ENCODE peak calls at places on chromosomes 2 and 18, in eight cellular contexts. L is frontal cortex; F is GM20000; K is T-helper 1 cell; P is glutamatergic neuron; G is dermis blood vessel endothelial cell; R is EH; S is stimulated activated naive B cell treated with anti-CD40 and anti-IgM and Interleukin-4, amounts not matched to agents 10 μg/mL and 1 μg/mL and 100 μg/mL, for 72 hours. N is an unnamed sample.

GRCh38 chr2:223786236-223786635 is 51.1 kb downstream of the AP1S3 start:
- DNase-seq in P (no peak), S (no peak), K (no peak), G (no peak), F (no peak), L (no peak), R (no peak), N (no peak)

GRCh38 chr18:32446780-32447179 is 23.9 kb downstream of the GAREM1 start:
- DNase-seq in G (no peak), L (no peak), F (no peak), K (no peak), R (no peak), S (no peak), P (no peak), N (no peak)

GRCh38 chr2:667332-668000 is 9.7 kb downstream of the TMEM18 start:
- DNase-seq in R (peak), L (no peak), G (peak), P (no peak), S (no peak), F (no peak), K (no peak), N (no peak)

GRCh38 chr2:196389670-196390069 is 218.3 kb upstream of the STK17B start:
- DNase-seq in P (no peak), K (no peak), F (no peak), S (no peak), R (peak), L (no peak), G (no peak), N (no peak)

GRCh38 chr2:55045685-55046221 is 4.5 kb downstream of the RTN4 start:
- DNase-seq in G (no peak), F (no peak), S (no peak), K (no peak), R (no peak), P (no peak), L (no peak), N (no peak)

GRCh38 chr2:168457177-168457905 is 1.3 kb downstream of the CERS6 start:
- DNase-seq in F (peak), G (peak), L (no peak), S (no peak), P (no peak), K (no peak), R (no peak), N (no peak)

GRCh38 chr2:2127474-2127873 is 203.6 kb downstream of the MYT1L start:
- DNase-seq in G (no peak), F (no peak), R (no peak), K (no peak), L (no peak), S (no peak), P (peak), N (no peak)

GRCh38 chr2:69113627-69114026 is 100.6 kb downstream of the ANTXR1 start:
- DNase-seq in K (no peak), S (no peak), G (no peak), L (no peak), R (peak), P (no peak), F (no peak), N (no peak)

GRCh38 chr2:192499476-192499875 is 304.7 kb upstream of the TMEFF2 start:
- DNase-seq in F (no peak), P (no peak), G (no peak), K (no peak), R (no peak), L (no peak), S (no peak), N (no peak)

GRCh38 chr2:47373747-47374146 is 29.2 kb upstream of the MSH2 start:
- DNase-seq in G (no peak), S (no peak), K (no peak), L (peak), R (no peak), F (no peak), P (no peak), N (no peak)

GRCh38 chr2:150303281-150303680 is 184.2 kb downstream of the RND3 start:
- DNase-seq in K (no peak), S (no peak), R (no peak), L (no peak), P (no peak), F (no peak), G (peak), N (no peak)

GRCh38 chr2:69166812-69167468 is 154.0 kb downstream of the ANTXR1 start:
- DNase-seq in F (no peak), S (no peak), K (no peak), L (no peak), R (no peak), P (no peak), G (no peak), N (no peak)

GRCh38 chr2:239917957-239918481 is 107.1 kb downstream of the NDUFA10 start:
- DNase-seq in S (no peak), P (no peak), F (no peak), L (no peak), R (no peak), G (no peak), K (no peak), N (no peak)

GRCh38 chr2:233125455-233126065 is 65.4 kb downstream of the INPP5D start:
- DNase-seq in R (no peak), G (no peak), F (no peak), S (no peak), K (no peak), P (no peak), L (no peak), N (no peak)

GRCh38 chr2:64562148-64562784 is 38.1 kb downstream of the AFTPH start:
- DNase-seq in K (no peak), R (peak), P (no peak), G (peak), S (no peak), F (no peak), L (no peak), N (no peak)

GRCh38 chr2:159053186-159054031 is 85.0 kb downstream of the TANC1 start:
- DNase-seq in S (no peak), L (no peak), K (no peak), F (no peak), P (no peak), G (peak), R (peak), N (no peak)

GRCh38 chr2:11406492-11407381 is 59.2 kb downstream of the E2F6 start:
- DNase-seq in G (peak), L (no peak), K (no peak), R (peak), F (no peak), P (no peak), S (no peak), N (no peak)

GRCh38 chr2:32931945-32932709 is 14.6 kb upstream of the LTBP1 start:
- DNase-seq in L (no peak), P (no peak), K (no peak), F (no peak), S (no peak), G (no peak), R (peak), N (no peak)

GRCh38 chr2:185279999-185280398 is 458.6 kb upstream of the FSIP2 start:
- DNase-seq in R (no peak), S (no peak), K (no peak), P (no peak), F (peak), L (no peak), G (peak), N (no peak)

GRCh38 chr2:189569295-189569925 is 11.2 kb downstream of the SLC40A1 start:
- DNase-seq in R (no peak), F (no peak), G (peak), L (no peak), K (no peak), P (no peak), S (no peak), N (no peak)

GRCh38 chr2:1612391-1613077 is 131.8 kb downstream of the PXDN start:
- DNase-seq in G (no peak), K (no peak), P (no peak), R (no peak), L (no peak), S (no peak), F (no peak), N (no peak)

GRCh38 chr2:127101048-127101611 is 5.8 kb downstream of the BIN1 start:
- DNase-seq in F (no peak), G (no peak), R (no peak), S (no peak), P (no peak), L (no peak), K (no peak), N (no peak)

GRCh38 chr18:7789853-7790552 is 222.9 kb downstream of the PTPRM start:
- DNase-seq in F (peak), K (no peak), L (no peak), P (peak), S (no peak), G (peak), R (peak), N (no peak)

GRCh38 chr18:26549103-26549485 is 741 bp upstream of the KCTD1 start:
- DNase-seq in S (peak), R (peak), F (peak), L (peak), K (no peak), G (peak), P (no peak), N (no peak)

GRCh38 chr2:72114693-72115051 is 33.0 kb downstream of the CYP26B1 start:
- DNase-seq in K (no peak), G (no peak), S (no peak), F (no peak), P (no peak), L (no peak), R (no peak), N (no peak)

GRCh38 chr2:229433351-229433750 is 162.3 kb upstream of the PID1 start:
- DNase-seq in S (no peak), P (no peak), G (no peak), R (no peak), L (no peak), F (no peak), K (no peak), N (no peak)

GRCh38 chr18:70377857-70378701 is 89.2 kb downstream of the SOCS6 start:
- DNase-seq in G (peak), F (no peak), S (no peak), L (no peak), R (no peak), K (no peak), P (no peak), N (no peak)

N was measured in activated CD4-positive, CD25-positive, alpha-beta regulatory T cell.